ENCODE peak calls at places on chromosomes 4 and X, in four cellular contexts. P is fibroblast of lung, J is GM12878, F is neural progenitor cell. M is an unnamed sample.

GRCh38 chr4:140719022-140719421 is 37.2 kb downstream of the TBC1D9 start:
- DNase-seq in P (peak; percentile 74), J (no peak), F (no peak), M (no peak)

GRCh38 chr4:33184684-33185083 is 2464.5 kb downstream of the PCDH7 start:
- DNase-seq in P (peak; percentile 1), J (peak; percentile 51), F (no peak), M (no peak)

GRCh38 chr4:139593091-139593564 is 37.1 kb upstream of the SETD7 start:
- DNase-seq in P (peak; percentile 93), J (no peak), F (no peak), M (peak; percentile 45)

GRCh38 chr4:73406548-73406875 is 2.4 kb downstream of the ALB start:
- DNase-seq in P (peak; percentile 9), J (no peak), F (no peak), M (no peak)

GRCh38 chr4:174874898-174875297 is 43.3 kb upstream of the ADAM29 start:
- DNase-seq in P (no peak), J (no peak), F (no peak), M (no peak)

GRCh38 chr4:26028793-26029511 is 114.9 kb downstream of the SMIM20 start:
- DNase-seq in P (peak; percentile 57), J (no peak), F (peak; percentile 91), M (peak; percentile 27)

GRCh38 chr4:151219091-151219490 is 57.9 kb upstream of the PRSS48 start:
- DNase-seq in P (no peak), J (no peak), F (no peak), M (no peak)

GRCh38 chrX:85113746-85114145 is 110.1 kb downstream of the APOOL start:
- DNase-seq in P (no peak), J (no peak), F (no peak), M (no peak)

GRCh38 chr4:66187175-66187720 is 517.0 kb upstream of the EPHA5 start:
- DNase-seq in P (no peak), J (no peak), F (no peak), M (no peak)

GRCh38 chr4:139030614-139031235 is 15.1 kb downstream of the NOCT start:
- DNase-seq in P (peak; percentile 67), J (peak; percentile 61), F (peak; percentile 89), M (peak; percentile 67)

GRCh38 chrX:123779908-123780396 is 47.1 kb upstream of the THOC2 start:
- DNase-seq in P (no peak), J (no peak), F (no peak), M (peak; percentile 83)

GRCh38 chrX:50586980-50587379 is 116.4 kb upstream of the DGKK start:
- DNase-seq in P (no peak), J (no peak), F (no peak), M (no peak)

GRCh38 chrX:8868070-8868795 is 67.0 kb upstream of the FAM9A start:
- DNase-seq in P (peak; percentile 82), J (no peak), F (no peak), M (no peak)

GRCh38 chr4:48254381-48255072 is 15.1 kb downstream of the TEC start:
- DNase-seq in P (peak; percentile 98), J (no peak), F (no peak), M (no peak)

GRCh38 chr4:147782087-147782781 is 50.3 kb downstream of the ARHGAP10 start:
- DNase-seq in P (peak; percentile 65), J (no peak), F (no peak), M (no peak)

GRCh38 chrX:13130776-13131175 is 86.4 kb upstream of the FAM9C start:
- DNase-seq in P (no peak), J (no peak), F (no peak), M (no peak)

GRCh38 chrX:34877451-34877850 is 65.1 kb upstream of the FAM47B start:
- DNase-seq in P (peak; percentile 66), J (no peak), F (no peak), M (no peak)

GRCh38 chr4:13151178-13151577 is 333.0 kb downstream of the RAB28 start:
- DNase-seq in P (no peak), J (no peak), F (no peak), M (no peak)

GRCh38 chr4:10832989-10833635 is 148.5 kb upstream of the CLNK start:
- DNase-seq in P (no peak), J (peak; percentile 2), F (no peak), M (no peak)

GRCh38 chrX:148310402-148311200 is 189.8 kb upstream of the AFF2 start:
- DNase-seq in P (no peak), J (peak; percentile 15), F (no peak), M (no peak)

GRCh38 chr4:158837527-158838141 is 68.8 kb downstream of the FNIP2 start:
- DNase-seq in P (no peak), J (no peak), F (no peak), M (no peak)

GRCh38 chr4:119536572-119537528 is 91.8 kb downstream of the PDE5A start:
- DNase-seq in P (peak; percentile 84), J (no peak), F (peak; percentile 67), M (no peak)

GRCh38 chr4:36651253-36651652 is 369.8 kb downstream of the DTHD1 start:
- DNase-seq in P (no peak), J (peak; percentile 79), F (no peak), M (no peak)

GRCh38 chr4:86558799-86559198 is 35.3 kb upstream of the PTPN13 start:
- DNase-seq in P (no peak), J (no peak), F (no peak), M (no peak)

GRCh38 chr4:183905081-183905592 is at the start of gene STOX2:
- DNase-seq in P (peak; percentile 50), J (no peak), F (peak; percentile 92), M (peak; percentile 26)

DNA sequence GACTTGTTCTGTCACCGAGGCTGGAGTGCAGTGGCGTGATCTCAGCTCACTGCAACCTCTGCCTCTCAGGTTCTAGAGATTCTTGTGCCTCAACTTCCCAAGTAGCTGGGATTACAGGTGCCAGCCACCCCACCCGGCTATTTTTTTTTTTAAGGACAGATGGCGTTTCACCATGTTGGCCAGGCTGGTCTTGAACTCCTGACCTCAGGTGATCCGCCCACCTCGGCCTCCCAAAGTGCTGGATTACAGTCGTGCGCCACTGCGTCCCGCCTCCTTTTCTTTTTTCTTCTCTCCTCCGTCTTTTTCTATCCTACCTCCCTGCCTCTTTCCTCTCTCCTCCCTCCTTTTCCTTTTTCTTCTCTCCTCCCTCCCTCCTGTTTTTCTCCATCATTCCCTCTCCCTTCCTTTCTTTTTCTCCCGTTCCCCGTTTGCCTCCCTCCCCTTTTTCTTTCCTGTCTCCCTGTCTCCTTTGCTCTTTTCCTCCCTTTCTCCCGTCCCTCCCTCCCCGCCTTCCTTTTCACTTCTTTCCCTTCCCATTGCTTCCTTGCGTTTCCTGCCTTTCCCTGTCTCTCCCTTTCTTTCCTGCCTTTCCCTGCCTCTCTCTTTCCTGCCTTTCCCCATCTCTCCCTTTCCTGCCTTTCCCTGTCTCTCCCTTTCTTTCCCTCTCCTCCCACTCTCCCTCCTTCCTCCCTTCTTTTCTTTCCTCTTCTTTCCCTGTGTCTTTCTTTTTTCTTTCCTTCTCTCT is 2.1 kb upstream of the SLC25A6 start:
- DNase-seq in P (no peak), J (no peak), F (no peak), M (no peak)
- H3K9ac ChIP-seq in P (peak overlapping the region; percentile 30), J (no peak overlapping the region), F (no peak overlapping the region), M (no peak overlapping the region)

GRCh38 chr4:70706516-70706915 is 15.2 kb upstream of the RUFY3 start:
- DNase-seq in P (peak; percentile 24), J (no peak), F (peak; percentile 12), M (no peak)
- H3K9ac ChIP-seq in P (no peak overlapping the region), J (no peak overlapping the region), F (no peak overlapping the region), M (peak overlapping the region; percentile 84)

GRCh38 chr4:40628888-40629287 is 776 bp downstream of the RBM47 start:
- DNase-seq in P (no peak), J (no peak), F (no peak), M (no peak)

GRCh38 chr4:40627540-40627939 is 2.1 kb downstream of the RBM47 start:
- DNase-seq in P (no peak), J (no peak), F (no peak), M (no peak)

GRCh38 chr4:40623707-40624106 is 6.0 kb downstream of the RBM47 start:
- DNase-seq in P (no peak), J (no peak), F (no peak), M (no peak)

GRCh38 chr4:40629401-40630334 is at the start of gene RBM47:
- DNase-seq in P (peak; percentile 60), J (no peak), F (peak; percentile 78), M (no peak)

GRCh38 chr4:40626183-40626990 is 3.3 kb downstream of the RBM47 start:
- DNase-seq in P (peak; percentile 60), J (no peak), F (peak; percentile 14), M (no peak)
- H3K9ac ChIP-seq in P (no peak overlapping the region), J (peak overlapping the region; percentile 66), F (no peak overlapping the region), M (no peak overlapping the region)

DNA sequence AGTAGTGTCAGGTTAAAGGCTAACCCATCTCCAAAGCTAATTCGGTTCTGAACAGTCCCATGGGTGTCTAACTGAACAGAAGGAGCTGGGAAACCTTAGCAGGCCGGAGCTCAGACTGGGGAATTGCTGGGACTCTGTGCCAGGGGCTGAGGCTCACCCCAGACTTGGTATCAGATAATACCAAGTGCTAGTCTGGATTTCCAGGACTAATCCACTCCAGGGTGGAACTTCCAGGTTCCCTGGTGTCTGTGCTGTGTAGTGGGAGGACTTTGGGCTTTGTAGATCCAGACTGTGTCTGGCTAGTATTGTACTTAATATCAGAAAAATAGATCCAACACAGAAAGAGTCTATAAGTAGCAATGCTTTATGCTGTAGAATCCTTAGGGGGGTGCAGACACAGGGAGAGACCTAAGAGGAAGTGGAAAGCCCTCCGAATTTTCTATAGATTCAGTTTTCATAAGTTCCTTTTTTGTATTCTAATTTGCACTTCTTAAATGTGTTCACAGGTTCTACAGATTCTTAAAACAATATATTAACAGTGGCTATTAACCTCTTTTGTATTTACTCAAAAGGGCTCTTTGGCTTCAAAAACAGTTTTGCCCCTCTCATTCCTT is 4.1 kb downstream of the ZNF827 start:
- DNase-seq in P (no peak), J (no peak), F (no peak), M (no peak)
- H3K9ac ChIP-seq in P (no peak overlapping the region), J (peak overlapping the region; percentile 84), F (no peak overlapping the region), M (no peak overlapping the region)

GRCh38 chr4:173246719-173247118 is 78.1 kb downstream of the GALNT7 start:
- DNase-seq in P (no peak), J (no peak), F (no peak), M (no peak)
- H3K9ac ChIP-seq in P (no peak overlapping the region), J (no peak overlapping the region), F (no peak overlapping the region), M (no peak overlapping the region)

M was measured in HepG2.